ENCODE peak calls at places on chromosomes 1 and 21, in seven cellular contexts. F is mucosa of descending colon, W is fibroblast of lung, Y is psoas muscle, D is AG09309, Z is PC-9, B is dorsolateral prefrontal cortex. I is an unnamed sample.

GRCh38 chr21:17492415-17493168 is 20.3 kb upstream of the CXADR start:
- DNase-seq in F (no peak), W (peak; percentile 84), Y (no peak), D (no peak), Z (no peak), B (no peak), I (peak; percentile 72)

GRCh38 chr1:164726235-164726634 is 167.3 kb downstream of the PBX1 start:
- DNase-seq in F (no peak), W (peak; percentile 90), Y (no peak), D (peak; percentile 90), Z (no peak), B (no peak), I (peak; percentile 51)

GRCh38 chr1:234040446-234041317 is 136.2 kb downstream of the SLC35F3 start:
- DNase-seq in F (no peak), W (no peak), Y (no peak), D (no peak), Z (no peak), B (no peak), I (peak; percentile 86)

GRCh38 chr1:58765016-58765415 is 18.8 kb downstream of the JUN start:
- DNase-seq in F (no peak), W (peak; percentile 37), Y (no peak), D (no peak), Z (no peak), B (no peak), I (peak; percentile 49)

GRCh38 chr1:21022279-21023040 is 154.2 kb downstream of the EIF4G3 start:
- DNase-seq in F (peak; percentile 81), W (peak; percentile 99), Y (no peak), D (peak; percentile 95), Z (peak; percentile 56), B (peak; percentile 20), I (peak; percentile 97)

GRCh38 chr1:29482991-29483390 is 246.7 kb downstream of the PTPRU start:
- DNase-seq in F (no peak), W (no peak), Y (no peak), D (no peak), Z (no peak), B (no peak), I (no peak)

GRCh38 chr1:16984717-16985116 is 4.3 kb upstream of the MFAP2 start:
- DNase-seq in F (no peak), W (peak; percentile 97), Y (peak; percentile 88), D (peak; percentile 52), Z (peak; percentile 81), B (peak; percentile 59), I (peak; percentile 96)

GRCh38 chr1:109619655-109620395 is at the start of gene AMPD2:
- DNase-seq in F (peak; percentile 83), W (peak; percentile 86), Y (peak; percentile 86), D (peak; percentile 67), Z (peak; percentile 72), B (no peak), I (peak; percentile 71)

GRCh38 chr1:52904590-52905375 is 16.8 kb downstream of the ECHDC2 start:
- DNase-seq in F (peak; percentile 28), W (peak; percentile 15), Y (peak; percentile 32), D (no peak), Z (peak; percentile 35), B (no peak), I (peak; percentile 13)

GRCh38 chr1:233441981-233442380 is 114.5 kb downstream of the MAP3K21 start:
- DNase-seq in F (no peak), W (peak; percentile 18), Y (no peak), D (no peak), Z (no peak), B (no peak), I (no peak)

GRCh38 chr1:25571522-25571970 is 28.1 kb downstream of the LDLRAP1 start:
- DNase-seq in F (no peak), W (no peak), Y (no peak), D (no peak), Z (no peak), B (no peak), I (no peak)

GRCh38 chr1:178538192-178538916 is 25.4 kb downstream of the TEX35 start:
- DNase-seq in F (no peak), W (peak; percentile 83), Y (peak; percentile 18), D (no peak), Z (no peak), B (no peak), I (peak; percentile 70)

GRCh38 chr1:198001776-198002408 is 84.7 kb downstream of the LHX9 start:
- DNase-seq in F (no peak), W (peak; percentile 52), Y (no peak), D (peak; percentile 43), Z (no peak), B (no peak), I (no peak)

GRCh38 chr1:54848134-54848948 is 38.7 kb downstream of the DHCR24 start:
- DNase-seq in F (no peak), W (no peak), Y (no peak), D (no peak), Z (no peak), B (no peak), I (no peak)

GRCh38 chr1:17190526-17190995 is 14.4 kb upstream of the PADI1 start:
- DNase-seq in F (no peak), W (no peak), Y (no peak), D (no peak), Z (no peak), B (no peak), I (no peak)

GRCh38 chr1:37930246-37931142 is 16.4 kb downstream of the INPP5B start:
- DNase-seq in F (no peak), W (peak; percentile 12), Y (no peak), D (no peak), Z (peak; percentile 58), B (no peak), I (peak; percentile 67)

GRCh38 chr1:69121708-69122107 is 446.0 kb upstream of the LRRC7 start:
- DNase-seq in F (no peak), W (peak; percentile 58), Y (no peak), D (no peak), Z (no peak), B (no peak), I (peak; percentile 28)

GRCh38 chr21:22278366-22278765 is 1280.2 kb downstream of the NCAM2 start:
- DNase-seq in F (no peak), W (no peak), Y (no peak), D (no peak), Z (no peak), B (no peak), I (no peak)

GRCh38 chr1:206826409-206826808 is 39.0 kb upstream of the IL20 start:
- DNase-seq in F (no peak), W (peak; percentile 34), Y (no peak), D (no peak), Z (peak; percentile 1), B (no peak), I (peak; percentile 58)

DNA sequence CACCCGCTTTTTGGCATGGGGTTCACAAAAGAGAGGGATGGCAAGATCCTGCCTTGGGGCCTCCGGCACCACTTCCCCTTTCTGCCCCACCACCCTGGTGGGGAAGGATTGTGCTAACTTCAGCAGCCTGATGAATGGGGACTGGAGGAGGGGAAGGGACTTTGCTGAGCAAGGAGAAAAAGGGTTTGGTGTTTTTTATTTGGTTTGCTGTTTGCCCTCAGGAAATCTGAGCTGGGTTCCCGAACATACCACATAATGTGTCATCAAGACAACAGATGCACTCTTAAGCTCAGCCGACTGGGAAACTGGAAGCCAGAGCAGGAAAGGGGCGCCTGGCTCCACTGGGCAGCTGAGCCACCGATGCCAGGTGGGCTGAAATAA is 19.9 kb downstream of the OLFML2B start:
- DNase-seq in F (peak; percentile 17), W (peak; percentile 94), Y (peak; percentile 48), D (peak; percentile 87), Z (peak; percentile 24), B (no peak), I (peak; percentile 86)
- H3K4me3 ChIP-seq in F (no peak overlapping the region), W (peak overlapping the region; percentile 29), Y (peak overlapping the region; percentile 46), D (peak overlapping the region; percentile 36), Z (no peak overlapping the region), B (no peak overlapping the region), I (no peak overlapping the region)

DNA sequence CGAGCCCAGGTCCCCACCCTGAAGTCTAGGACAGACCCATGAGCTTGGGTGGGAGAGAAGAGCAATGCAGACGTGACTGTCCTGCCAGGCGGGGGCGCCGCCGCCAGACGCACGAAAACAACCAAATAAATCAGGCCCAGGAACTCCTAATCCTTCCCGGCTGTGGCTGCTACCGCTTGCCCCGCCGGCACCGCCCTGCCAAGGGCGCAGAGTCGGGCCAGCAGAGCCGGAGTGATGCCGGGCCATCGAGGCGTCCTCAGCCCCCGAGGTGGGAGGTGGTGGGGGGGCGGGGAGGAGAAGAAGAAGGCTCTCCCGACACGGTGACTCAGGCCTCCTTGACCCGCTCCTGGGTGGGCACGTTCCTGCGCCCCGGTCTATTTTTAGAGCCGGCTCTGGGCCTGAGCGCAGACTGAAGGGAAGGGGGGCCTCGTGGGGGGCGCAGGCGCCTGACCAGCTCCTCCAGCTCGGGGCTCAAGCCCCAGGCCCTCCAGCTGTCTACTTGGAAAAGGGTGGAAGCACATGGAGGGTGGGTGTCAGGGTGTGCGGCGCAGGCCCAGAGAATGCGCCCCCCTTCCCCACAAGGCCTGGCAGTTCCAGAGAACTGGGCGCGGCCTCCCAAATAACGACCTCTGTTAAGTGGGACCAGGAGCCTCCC is 10.8 kb upstream of the COL16A1 start:
- DNase-seq in F (peak; percentile 61), W (peak; percentile 78), Y (peak; percentile 89), D (no peak), Z (peak; percentile 36), B (no peak), I (peak; percentile 56)
- TF ChIP-seq CTCF in F (no peak), W (peak; percentile 47), Y (peak; percentile 42), D (peak; percentile 59), Z (no peak), B (peak; percentile 48), I (peak; percentile 42)

DNA sequence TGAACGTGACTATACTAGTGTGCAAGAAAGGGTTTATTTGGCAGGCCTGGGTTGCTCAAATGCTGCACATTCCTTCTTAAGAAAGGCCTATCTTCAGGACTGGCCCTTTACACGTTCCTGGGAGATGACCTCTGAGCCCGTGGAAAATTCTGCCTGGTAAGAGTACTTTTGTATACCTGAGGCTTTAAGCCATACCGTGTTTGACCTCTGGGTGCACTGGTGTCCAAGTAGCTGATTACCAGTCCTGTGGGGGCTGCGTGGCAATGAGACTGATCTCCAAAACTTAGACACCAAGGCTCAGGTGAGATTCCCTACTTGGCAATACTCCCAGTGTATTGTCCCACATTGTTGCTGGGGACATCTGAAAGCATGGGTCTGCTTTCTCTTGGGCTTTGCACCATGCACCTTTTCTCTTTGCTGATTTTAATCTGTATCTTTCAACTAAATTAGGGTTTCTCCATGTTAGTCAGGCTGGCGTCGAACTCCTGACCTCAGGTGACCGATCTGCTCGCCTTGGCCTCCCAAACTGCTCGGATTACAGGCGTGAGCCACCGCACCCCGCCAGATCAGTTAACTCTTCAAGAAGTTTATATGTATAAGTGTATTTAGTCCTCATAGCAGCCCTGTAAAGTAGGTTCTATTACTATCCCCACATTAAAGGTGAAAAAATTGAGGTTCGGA is 44.5 kb downstream of the TRIM33 start:
- DNase-seq in F (no peak), W (no peak), Y (no peak), D (no peak), Z (no peak), B (no peak), I (no peak)
- H3K4me3 ChIP-seq in F (no peak overlapping the region), W (no peak overlapping the region), Y (no peak overlapping the region), D (no peak overlapping the region), Z (no peak overlapping the region), B (no peak overlapping the region), I (no peak overlapping the region)

DNA sequence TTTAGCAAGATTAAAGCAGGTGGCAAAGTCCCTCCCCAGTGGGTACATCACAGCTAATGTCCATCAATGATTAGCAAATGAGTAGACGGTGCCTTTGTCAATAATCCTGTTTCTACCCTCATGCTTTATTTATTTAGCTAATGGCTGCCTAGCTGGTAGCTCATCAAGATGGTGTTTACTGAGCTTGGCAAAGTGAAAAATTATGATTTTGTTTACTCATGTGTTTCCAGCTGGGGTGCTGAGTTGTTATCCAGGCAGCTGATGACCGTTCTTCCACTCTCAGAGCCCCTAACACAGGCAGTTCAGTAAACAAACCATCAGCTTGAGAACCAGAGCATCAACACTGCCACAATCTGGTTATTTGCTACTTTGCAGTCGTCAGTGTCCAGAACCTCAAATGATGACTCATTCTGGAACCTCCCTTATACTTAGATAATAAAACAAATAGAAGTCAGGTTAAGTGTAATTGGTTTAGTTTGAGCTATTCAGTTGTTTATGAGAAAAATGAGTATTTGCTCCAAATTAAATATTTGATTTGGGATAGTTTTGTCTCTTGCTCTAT is 163.9 kb downstream of the ST6GALNAC5 start:
- DNase-seq in F (no peak), W (peak; percentile 55), Y (no peak), D (peak; percentile 31), Z (no peak), B (no peak), I (peak; percentile 67)
- TF ChIP-seq CTCF in F (no peak), W (peak; percentile 21), Y (no peak), D (peak; percentile 15), Z (no peak), B (no peak), I (peak; percentile 18)

I was measured in epithelial cell of esophagus.